ENCODE peak calls at places on chromosomes 3 and 15, in six cellular contexts. B is right cardiac atrium, E is GM12878, U is RWPE2, I is ovary, A is adrenal gland. H is an unnamed sample.

GRCh38 chr3:64327039-64327804 is 102.0 kb upstream of the PRICKLE2 start:
- DNase-seq in B (peak), E (no peak), U (no peak), I (no peak), A (peak), H (no peak)

GRCh38 chr15:98794754-98795153 is 146.4 kb downstream of the IGF1R start:
- DNase-seq in B (no peak), E (no peak), U (no peak), I (no peak), A (peak), H (no peak)

GRCh38 chr3:99365979-99366378 is 272.4 kb upstream of the COL8A1 start:
- DNase-seq in B (no peak), E (no peak), U (no peak), I (no peak), A (no peak), H (no peak)

GRCh38 chr15:77032052-77032646 is 37.2 kb downstream of the PSTPIP1 start:
- DNase-seq in B (peak), E (no peak), U (peak), I (peak), A (no peak), H (no peak)

GRCh38 chr3:161104561-161105551 is at the start of gene B3GALNT1:
- DNase-seq in B (peak), E (no peak), U (no peak), I (peak), A (peak), H (no peak)

GRCh38 chr3:48194446-48195071 is 6.3 kb upstream of the CDC25A start:
- DNase-seq in B (peak), E (peak), U (peak), I (peak), A (peak), H (no peak)

GRCh38 chr3:71579301-71579933 is 4.1 kb downstream of the FOXP1 start:
- DNase-seq in B (no peak), E (no peak), U (no peak), I (no peak), A (no peak), H (no peak)

GRCh38 chr15:73800662-73801345 is 47.7 kb upstream of the INSYN1 start:
- DNase-seq in B (peak), E (no peak), U (no peak), I (peak), A (peak), H (peak)

GRCh38 chr15:65336767-65337435 is 32.4 kb downstream of the RNU5B-1 start:
- DNase-seq in B (no peak), E (no peak), U (no peak), I (no peak), A (no peak), H (no peak)

GRCh38 chr3:146813496-146813895 is 208.3 kb upstream of the PLSCR5 start:
- DNase-seq in B (no peak), E (no peak), U (no peak), I (no peak), A (no peak), H (no peak)

GRCh38 chr3:119529883-119530282 is 29.5 kb downstream of the CD80 start:
- DNase-seq in B (no peak), E (no peak), U (no peak), I (no peak), A (no peak), H (no peak)

GRCh38 chr15:45799508-45799907 is 164.7 kb downstream of the SQOR start:
- DNase-seq in B (no peak), E (no peak), U (no peak), I (no peak), A (no peak), H (no peak)
- H3K27ac ChIP-seq in B (no peak), E (no peak), U (no peak), I (no peak), A (no peak), H (no peak)

GRCh38 chr15:44081223-44082013 is 113.7 kb downstream of the FRMD5 start:
- DNase-seq in B (no peak), E (no peak), U (no peak), I (no peak), A (no peak), H (no peak)

DNA sequence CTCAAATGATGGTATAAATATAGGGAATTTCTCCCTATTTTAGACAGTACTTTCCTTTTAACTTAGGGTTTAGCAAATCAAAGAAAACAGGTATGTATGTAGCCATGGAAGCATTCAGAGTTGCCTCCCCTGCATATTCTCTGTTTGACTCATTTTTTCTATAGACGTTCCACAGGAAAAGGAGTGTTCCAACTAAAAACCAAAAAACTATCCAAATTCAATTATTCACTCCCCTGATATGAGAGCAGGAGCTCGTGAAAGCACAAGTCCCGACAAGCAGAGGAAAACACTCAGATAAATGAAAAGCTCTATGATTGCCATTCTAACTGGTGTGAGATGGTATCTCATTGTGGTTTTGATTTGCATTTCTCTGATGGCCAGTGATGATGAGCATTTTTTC is 119.5 kb downstream of the FRMD5 start:
- DNase-seq in B (no peak), E (no peak), U (peak), I (no peak), A (no peak), H (no peak)
- H3K27ac ChIP-seq in B (no peak), E (no peak), U (peak), I (no peak), A (no peak), H (no peak)

DNA sequence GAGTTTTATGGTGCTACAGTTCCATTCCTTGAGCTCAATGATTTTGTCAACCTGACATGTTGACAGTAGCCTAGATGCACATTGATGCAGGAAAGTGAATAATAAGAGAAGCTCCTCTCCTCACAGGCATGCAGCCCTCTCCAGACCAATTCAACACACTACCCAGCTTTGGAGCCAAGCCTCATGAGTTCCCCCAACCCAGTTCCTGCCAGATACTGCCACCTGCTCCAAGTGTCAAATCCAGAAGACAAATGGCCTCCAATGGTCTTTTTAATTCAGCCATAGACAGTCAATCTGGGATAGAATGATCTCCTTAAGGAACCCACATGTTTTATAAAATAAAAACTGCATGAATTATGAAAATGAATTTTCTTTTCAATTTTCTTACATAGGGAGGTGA is 83.7 kb upstream of the ARHGEF3 start:
- DNase-seq in B (no peak), E (no peak), U (no peak), I (no peak), A (no peak), H (no peak)
- H3K27ac ChIP-seq in B (no peak), E (no peak), U (no peak), I (no peak), A (no peak), H (no peak)

DNA sequence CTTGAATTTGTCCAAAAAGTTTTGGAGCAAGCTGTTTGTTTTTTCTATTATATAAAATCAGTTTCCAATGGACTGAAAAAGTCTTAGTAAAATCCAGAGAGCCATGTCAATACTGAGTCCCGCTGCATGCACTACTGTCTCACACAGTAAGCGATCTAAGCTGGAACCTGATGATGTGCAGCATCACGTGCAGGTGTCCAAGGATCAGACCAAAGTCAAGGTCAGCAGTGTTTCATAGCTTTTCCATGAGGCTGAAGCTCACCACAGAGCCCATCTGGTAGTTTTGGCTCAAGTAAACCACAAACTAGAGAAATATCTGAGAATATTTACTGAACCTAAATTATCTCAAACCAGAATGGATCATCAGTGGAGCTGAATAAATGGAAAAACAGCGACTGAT is 784.0 kb upstream of the SEMA6D start:
- DNase-seq in B (no peak), E (no peak), U (no peak), I (no peak), A (no peak), H (no peak)
- H3K27ac ChIP-seq in B (no peak), E (no peak), U (no peak), I (no peak), A (no peak), H (no peak)

GRCh38 chr3:11603628-11604027 is 40.1 kb downstream of the VGLL4 start:
- DNase-seq in B (peak), E (no peak), U (no peak), I (peak), A (no peak), H (no peak)
- H3K27ac ChIP-seq in B (peak), E (peak), U (peak), I (peak), A (peak), H (no peak)